ENCODE peak calls at places on chromosomes 3 and 15, in four cellular contexts. One of them, this sample, is unnamed.

GRCh38 chr3:112752092-112752512 is 94.6 kb downstream of the CD200R1L start:
- DNase-seq in PC-3: no peak
- DNase-seq in fibroblast of lung: no peak
- DNase-seq in K562: no peak
- DNase-seq in this sample: no peak

GRCh38 chr3:81695302-81695701 is 66.1 kb downstream of the GBE1 start:
- DNase-seq in PC-3: no peak
- DNase-seq in K562: no peak
- DNase-seq in fibroblast of lung: no peak
- DNase-seq in this sample: no peak

GRCh38 chr15:40782609-40783227 is 12.9 kb downstream of the C15orf62 start:
- DNase-seq in fibroblast of lung: no peak
- DNase-seq in PC-3: peak
- DNase-seq in K562: peak
- DNase-seq in this sample: peak

GRCh38 chr3:66435988-66436387 is 64.8 kb downstream of the LRIG1 start:
- DNase-seq in fibroblast of lung: no peak
- DNase-seq in PC-3: no peak
- DNase-seq in K562: no peak
- DNase-seq in this sample: no peak

GRCh38 chr3:11509175-11510000 is 134.3 kb downstream of the VGLL4 start:
- DNase-seq in PC-3: peak
- DNase-seq in fibroblast of lung: peak
- DNase-seq in K562: peak
- DNase-seq in this sample: no peak

GRCh38 chr3:141830508-141830907 is 45.9 kb upstream of the ATP1B3 start:
- DNase-seq in PC-3: no peak
- DNase-seq in K562: no peak
- DNase-seq in fibroblast of lung: no peak
- DNase-seq in this sample: no peak

GRCh38 chr15:101445562-101446526 is 43.7 kb downstream of the PCSK6 start:
- DNase-seq in fibroblast of lung: peak
- DNase-seq in PC-3: peak
- DNase-seq in K562: peak
- DNase-seq in this sample: no peak

GRCh38 chr3:73451276-73451973 is 173.3 kb downstream of the PDZRN3 start:
- DNase-seq in PC-3: no peak
- DNase-seq in K562: no peak
- DNase-seq in fibroblast of lung: peak
- DNase-seq in this sample: peak

GRCh38 chr3:49701388-49702077 is 12.2 kb downstream of the RNF123 start:
- DNase-seq in fibroblast of lung: no peak
- DNase-seq in PC-3: no peak
- DNase-seq in K562: peak
- DNase-seq in this sample: no peak

GRCh38 chr3:190696777-190697501 is 165.6 kb downstream of the GMNC start:
- DNase-seq in K562: no peak
- DNase-seq in fibroblast of lung: peak
- DNase-seq in PC-3: peak
- DNase-seq in this sample: peak

GRCh38 chr3:69740103-69741021 is 1.1 kb downstream of the MITF start:
- DNase-seq in fibroblast of lung: no peak
- DNase-seq in K562: peak
- DNase-seq in PC-3: peak
- DNase-seq in this sample: peak

GRCh38 chr15:67116742-67117141 is 51.3 kb downstream of the SMAD3 start:
- DNase-seq in PC-3: peak
- DNase-seq in fibroblast of lung: no peak
- DNase-seq in K562: no peak
- DNase-seq in this sample: peak

GRCh38 chr15:70566047-70566835 is 197.1 kb downstream of the UACA start:
- DNase-seq in K562: no peak
- DNase-seq in fibroblast of lung: no peak
- DNase-seq in PC-3: no peak
- DNase-seq in this sample: no peak

GRCh38 chr15:60004019-60004845 is at the start of gene FOXB1:
- DNase-seq in PC-3: no peak
- DNase-seq in K562: no peak
- DNase-seq in fibroblast of lung: no peak
- DNase-seq in this sample: no peak

GRCh38 chr3:129984124-129984523 is 9.6 kb downstream of the TRH start:
- DNase-seq in fibroblast of lung: no peak
- DNase-seq in K562: no peak
- DNase-seq in PC-3: no peak
- DNase-seq in this sample: peak

GRCh38 chr3:108175352-108175751 is 46.9 kb downstream of the IFT57 start:
- DNase-seq in K562: no peak
- DNase-seq in fibroblast of lung: peak
- DNase-seq in PC-3: peak
- DNase-seq in this sample: peak

GRCh38 chr3:65751123-65751700 is 287.5 kb downstream of the MAGI1 start:
- DNase-seq in PC-3: peak
- DNase-seq in fibroblast of lung: peak
- DNase-seq in K562: peak
- DNase-seq in this sample: no peak

GRCh38 chr15:83435202-83435601 is 11.9 kb upstream of the SH3GL3 start:
- DNase-seq in K562: no peak
- DNase-seq in fibroblast of lung: peak
- DNase-seq in PC-3: peak
- DNase-seq in this sample: no peak

GRCh38 chr3:61808526-61808925 is 247.2 kb downstream of the PTPRG start:
- DNase-seq in PC-3: no peak
- DNase-seq in fibroblast of lung: peak
- DNase-seq in K562: no peak
- DNase-seq in this sample: no peak

GRCh38 chr3:78847603-78848002 is 920.2 kb downstream of the ROBO1 start:
- DNase-seq in K562: no peak
- DNase-seq in PC-3: peak
- DNase-seq in fibroblast of lung: no peak
- DNase-seq in this sample: no peak

GRCh38 chr3:82927309-82928253 is 1166.1 kb upstream of the GBE1 start:
- DNase-seq in fibroblast of lung: no peak
- DNase-seq in PC-3: peak
- DNase-seq in K562: no peak
- DNase-seq in this sample: peak

GRCh38 chr3:137845666-137846065 is 81.6 kb downstream of the SOX14 start:
- DNase-seq in K562: no peak
- DNase-seq in fibroblast of lung: no peak
- DNase-seq in PC-3: no peak
- DNase-seq in this sample: no peak

GRCh38 chr15:41870689-41871081 is 23.2 kb downstream of the SPTBN5 start:
- DNase-seq in PC-3: peak
- DNase-seq in K562: no peak
- DNase-seq in fibroblast of lung: peak
- DNase-seq in this sample: no peak

GRCh38 chr3:182809523-182809922 is 16.2 kb downstream of the ATP11B start:
- DNase-seq in PC-3: no peak
- DNase-seq in fibroblast of lung: no peak
- DNase-seq in K562: no peak
- DNase-seq in this sample: no peak

GRCh38 chr3:18124501-18124900 is 300.6 kb downstream of the SATB1 start:
- DNase-seq in fibroblast of lung: peak
- DNase-seq in PC-3: peak
- DNase-seq in K562: no peak
- DNase-seq in this sample: no peak

GRCh38 chr3:64916937-64917336 is 229.1 kb upstream of the ADAMTS9 start:
- DNase-seq in K562: peak
- DNase-seq in fibroblast of lung: no peak
- DNase-seq in PC-3: no peak
- DNase-seq in this sample: no peak

GRCh38 chr3:8887435-8888295 is 75.6 kb downstream of the RAD18 start:
- DNase-seq in K562: no peak
- DNase-seq in PC-3: no peak
- DNase-seq in fibroblast of lung: no peak
- DNase-seq in this sample: no peak
- TF ChIP-seq CTCF in K562: no peak
- TF ChIP-seq CTCF in PC-3: no peak
- TF ChIP-seq CTCF in fibroblast of lung: no peak
- TF ChIP-seq CTCF in this sample: no peak

GRCh38 chr3:29319262-29319661 is 38.4 kb downstream of the RBMS3 start:
- DNase-seq in K562: no peak
- DNase-seq in PC-3: no peak
- DNase-seq in fibroblast of lung: no peak
- DNase-seq in this sample: no peak

GRCh38 chr3:29322586-29322985 is 41.7 kb downstream of the RBMS3 start:
- DNase-seq in fibroblast of lung: no peak
- DNase-seq in PC-3: no peak
- DNase-seq in K562: no peak
- DNase-seq in this sample: no peak

GRCh38 chr3:29329986-29330514 is 49.2 kb downstream of the RBMS3 start:
- DNase-seq in PC-3: no peak
- DNase-seq in K562: no peak
- DNase-seq in fibroblast of lung: peak
- DNase-seq in this sample: no peak

GRCh38 chr3:29319798-29320197 is 38.9 kb downstream of the RBMS3 start:
- DNase-seq in K562: no peak
- DNase-seq in fibroblast of lung: no peak
- DNase-seq in PC-3: no peak
- DNase-seq in this sample: no peak

DNA sequence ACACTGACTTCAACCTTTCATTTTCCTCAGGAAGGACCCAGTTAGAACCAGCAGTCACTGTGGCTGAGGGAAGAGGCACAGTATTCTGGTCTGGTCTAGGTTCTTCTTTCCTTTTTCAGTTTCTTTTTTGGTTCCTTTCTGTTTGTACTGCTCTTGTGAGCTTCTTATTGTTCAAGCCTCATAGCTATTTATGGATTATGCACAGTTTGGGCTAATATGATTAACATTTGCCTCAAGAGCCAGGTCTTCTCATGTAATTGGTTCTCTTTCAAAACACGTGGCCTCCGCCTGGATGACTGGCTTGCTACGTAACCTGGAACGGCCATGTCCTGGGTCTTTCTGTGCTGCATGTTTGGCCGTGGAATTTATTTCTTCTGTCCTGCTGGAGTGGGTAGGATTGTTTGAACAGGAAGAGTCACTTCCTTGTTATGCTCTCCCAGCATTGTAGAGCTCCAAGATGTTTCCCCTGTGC is 43.3 kb downstream of the RBMS3 start:
- DNase-seq in K562: no peak
- DNase-seq in fibroblast of lung: peak
- DNase-seq in PC-3: peak
- DNase-seq in this sample: peak
- H3K4me3 ChIP-seq in K562: no peak
- H3K4me3 ChIP-seq in fibroblast of lung: no peak
- H3K4me3 ChIP-seq in PC-3: peak
- H3K4me3 ChIP-seq in this sample: peak

DNA sequence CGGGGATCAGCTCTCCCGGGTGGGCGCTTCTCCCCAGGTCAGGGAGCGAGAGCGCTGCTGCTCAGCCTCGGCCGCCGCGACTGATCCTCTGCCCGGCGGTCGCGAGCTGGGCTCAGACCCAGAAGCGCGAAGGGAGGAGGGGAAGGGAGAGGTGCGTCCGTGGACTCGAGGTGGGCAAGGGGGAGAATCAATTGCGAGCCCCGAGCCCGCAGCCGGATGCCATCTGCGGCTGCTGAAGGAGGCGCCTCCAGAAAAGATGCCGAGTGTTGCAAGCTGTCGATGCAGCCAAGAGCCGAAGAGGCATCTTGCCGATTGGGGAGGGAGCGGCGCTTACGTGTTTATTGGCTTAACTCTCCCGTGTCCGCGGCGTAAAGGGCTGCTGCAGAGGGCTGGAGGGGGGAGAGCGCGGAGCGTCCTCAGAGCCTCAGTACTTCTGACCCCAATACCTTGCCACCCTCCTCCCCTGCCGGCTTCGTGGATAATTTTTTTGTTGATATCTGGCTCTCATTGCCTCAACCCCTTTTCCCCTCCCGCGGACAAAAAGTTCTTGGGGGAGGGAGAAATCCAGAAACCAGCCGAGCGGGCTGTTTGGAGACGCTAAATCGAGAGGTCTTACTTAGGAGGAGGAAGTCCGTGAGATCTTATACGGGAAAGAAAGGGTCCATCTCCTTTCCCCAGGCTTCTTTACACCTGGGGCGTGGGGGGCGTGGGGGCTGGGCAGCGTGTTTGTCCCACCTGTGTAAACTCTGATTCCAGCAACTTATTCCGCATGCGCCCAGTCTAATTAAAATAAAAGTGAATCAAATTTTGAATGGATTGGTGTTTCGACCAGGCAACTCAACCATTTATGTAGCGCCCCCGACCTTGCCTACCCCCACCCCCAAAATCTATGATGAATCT is at the start of gene CADPS:
- DNase-seq in fibroblast of lung: peak
- DNase-seq in PC-3: no peak
- DNase-seq in K562: no peak
- DNase-seq in this sample: no peak
- TF ChIP-seq EZH2 in fibroblast of lung: peak
- TF ChIP-seq EZH2 in PC-3: no peak
- TF ChIP-seq EZH2 in K562: no peak
- TF ChIP-seq EZH2 in this sample: no peak

GRCh38 chr3:21013566-21013965 is 737.4 kb downstream of the ZNF385D start:
- DNase-seq in K562: no peak
- DNase-seq in fibroblast of lung: no peak
- DNase-seq in PC-3: no peak
- DNase-seq in this sample: no peak

GRCh38 chr3:21020043-21020442 is 731.0 kb downstream of the ZNF385D start:
- DNase-seq in K562: no peak
- DNase-seq in PC-3: no peak
- DNase-seq in fibroblast of lung: no peak
- DNase-seq in this sample: no peak

GRCh38 chr3:21020681-21021080 is 730.3 kb downstream of the ZNF385D start:
- DNase-seq in K562: no peak
- DNase-seq in PC-3: peak
- DNase-seq in fibroblast of lung: no peak
- DNase-seq in this sample: no peak

DNA sequence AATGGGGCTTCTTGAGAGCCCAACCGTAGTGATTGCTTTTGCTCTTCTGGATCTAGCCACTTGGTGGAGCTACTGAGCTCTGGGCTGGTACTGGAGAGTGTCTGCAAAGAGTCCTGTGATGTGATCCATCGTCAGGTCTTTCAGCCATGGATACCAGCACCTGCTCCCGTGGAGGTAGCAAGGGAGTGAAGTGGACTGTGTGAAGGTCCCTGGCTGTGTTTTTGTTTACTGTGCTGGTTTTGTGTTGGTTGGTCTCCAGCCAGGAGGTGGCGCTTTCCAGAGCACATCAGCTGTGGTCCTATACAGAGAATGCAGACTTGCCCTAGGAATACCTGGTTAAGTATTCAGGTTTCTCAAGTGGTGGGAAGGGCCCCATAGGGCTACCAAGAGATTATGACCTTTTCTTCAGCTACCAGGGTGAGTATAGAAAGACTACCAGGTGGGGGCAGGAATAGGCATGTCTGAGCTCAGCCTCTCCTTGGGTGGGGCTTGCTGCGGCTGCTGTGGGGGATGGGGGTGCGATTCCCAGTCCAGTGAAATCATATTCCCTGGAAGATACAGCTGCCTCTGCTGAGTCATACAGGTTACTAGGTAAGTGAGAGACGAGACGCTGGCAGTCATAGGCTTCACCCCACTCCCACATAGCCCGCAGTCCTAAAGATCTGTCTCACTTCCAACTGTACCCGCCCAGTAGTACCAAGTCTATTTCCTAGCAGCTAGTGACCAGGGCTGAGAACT is 733.7 kb downstream of the ZNF385D start:
- DNase-seq in PC-3: peak
- DNase-seq in K562: no peak
- DNase-seq in fibroblast of lung: no peak
- DNase-seq in this sample: no peak
- TF ChIP-seq CTCF in PC-3: peak
- TF ChIP-seq CTCF in K562: peak
- TF ChIP-seq CTCF in fibroblast of lung: peak
- TF ChIP-seq CTCF in this sample: peak

GRCh38 chr3:23999012-23999641 is 54.0 kb downstream of the NR1D2 start:
- DNase-seq in fibroblast of lung: peak
- DNase-seq in PC-3: peak
- DNase-seq in K562: peak
- DNase-seq in this sample: peak
- H3K4me3 ChIP-seq in fibroblast of lung: no peak
- H3K4me3 ChIP-seq in PC-3: no peak
- H3K4me3 ChIP-seq in K562: no peak
- H3K4me3 ChIP-seq in this sample: no peak

This sample was measured in MM.1S.